ENCODE peak calls at places on chromosomes 4 and X, in seven cellular contexts. M is SK-N-SH, Y is HCT116, L is K562, Q is GM12878, S is HepG2, W is H1. U is an unnamed sample.
A peak's percentile ranks its signal among the peaks of the same experiment; 100 is the strongest.

GRCh38 chrX:154724999-154725756 is 25.7 kb downstream of the GAB3 start:
- DNase-seq in Y (no peak), S (no peak), L (no peak), W (no peak), M (no peak), Q (no peak), U (no peak)

GRCh38 chr4:40121515-40121914 is 64.9 kb downstream of the N4BP2 start:
- DNase-seq in Y (peak; percentile 12), W (no peak), M (no peak), Q (peak; percentile 11), L (peak; percentile 14), S (no peak), U (no peak)

GRCh38 chrX:34404386-34405070 is 252.6 kb downstream of the TMEM47 start:
- DNase-seq in S (no peak), M (no peak), W (no peak), L (no peak), Y (no peak), Q (no peak), U (no peak)

GRCh38 chrX:34918091-34918736 is 24.4 kb upstream of the FAM47B start:
- DNase-seq in S (no peak), Q (no peak), M (no peak), W (no peak), Y (no peak), L (no peak), U (no peak)

GRCh38 chr4:100311181-100311580 is 120.9 kb upstream of the DDIT4L start:
- DNase-seq in W (no peak), M (no peak), Q (no peak), Y (peak; percentile 21), L (no peak), S (no peak), U (no peak)

GRCh38 chr4:1593881-1594345 is 90.2 kb downstream of the FAM53A start:
- DNase-seq in M (peak; percentile 60), W (no peak), Y (no peak), Q (no peak), S (no peak), L (peak; percentile 70), U (no peak)

GRCh38 chrX:150370589-150371312 is 7.6 kb downstream of the MAMLD1 start:
- DNase-seq in S (no peak), Q (no peak), W (no peak), Y (no peak), M (no peak), L (no peak), U (no peak)

GRCh38 chr4:86957214-86957613 is 22.4 kb downstream of the AFF1 start:
- DNase-seq in Q (peak; percentile 55), S (no peak), M (no peak), L (no peak), Y (no peak), W (no peak), U (no peak)

GRCh38 chrX:13123857-13124345 is 79.5 kb upstream of the FAM9C start:
- DNase-seq in Q (no peak), M (no peak), L (no peak), S (peak; percentile 46), Y (no peak), W (no peak), U (no peak)

GRCh38 chr4:171565130-171565788 is 247.9 kb upstream of the GALNTL6 start:
- DNase-seq in Y (no peak), W (no peak), M (no peak), S (no peak), L (no peak), Q (no peak), U (no peak)

GRCh38 chrX:13165747-13166146 is 121.3 kb upstream of the FAM9C start:
- DNase-seq in Q (no peak), W (no peak), S (no peak), M (no peak), L (no peak), Y (no peak), U (no peak)

GRCh38 chr4:39706334-39706733 is 8.4 kb downstream of the UBE2K start:
- DNase-seq in Y (peak; percentile 51), S (peak; percentile 58), M (no peak), Q (no peak), L (no peak), W (no peak), U (no peak)

GRCh38 chr4:155544547-155544946 is 122.1 kb upstream of the GUCY1A1 start:
- DNase-seq in M (no peak), L (no peak), S (no peak), Y (no peak), Q (no peak), W (no peak), U (no peak)

GRCh38 chr4:79331126-79331876 is 5.4 kb upstream of the NAA11 start:
- DNase-seq in M (no peak), Q (no peak), Y (no peak), L (no peak), S (no peak), W (no peak), U (no peak)

GRCh38 chrX:69031181-69031580 is 134.1 kb downstream of the PJA1 start:
- DNase-seq in S (peak; percentile 6), M (peak; percentile 51), Y (peak; percentile 10), Q (no peak), L (no peak), W (no peak), U (no peak)

GRCh38 chr4:17646693-17647092 is 32.3 kb downstream of the MED28 start:
- DNase-seq in Y (no peak), M (no peak), Q (no peak), L (no peak), W (no peak), S (peak; percentile 8), U (no peak)

GRCh38 chr4:40718571-40718970 is 31.2 kb upstream of the NSUN7 start:
- DNase-seq in L (no peak), Y (no peak), W (no peak), S (no peak), M (no peak), Q (no peak), U (no peak)

GRCh38 chr4:87092389-87093141 is 127.9 kb downstream of the KLHL8 start:
- DNase-seq in S (peak; percentile 62), M (peak; percentile 40), Q (no peak), W (no peak), Y (peak; percentile 52), L (peak; percentile 48), U (no peak)

GRCh38 chr4:2256781-2257191 is 5.1 kb downstream of the MXD4 start:
- DNase-seq in Q (no peak), Y (no peak), L (peak; percentile 41), S (no peak), M (peak; percentile 16), W (no peak), U (no peak)

GRCh38 chr4:121070696-121071639 is 1.4 kb downstream of the NDNF start:
- DNase-seq in W (no peak), S (no peak), L (no peak), Q (no peak), M (peak; percentile 77), Y (no peak), U (no peak)

GRCh38 chr4:76251448-76252270 is at the start of gene FAM47E:
- DNase-seq in M (peak; percentile 90), S (peak; percentile 57), L (peak; percentile 25), Y (no peak), Q (no peak), W (peak; percentile 60), U (peak; percentile 47)

GRCh38 chr4:33149658-33150057 is 2429.5 kb downstream of the PCDH7 start:
- DNase-seq in Q (no peak), W (no peak), Y (no peak), M (no peak), L (no peak), S (no peak), U (no peak)

GRCh38 chrX:74277846-74278245 is 26.1 kb upstream of the ZCCHC13 start:
- DNase-seq in M (no peak), Q (no peak), Y (no peak), S (no peak), W (no peak), L (no peak), U (no peak)
- H3K36me3 ChIP-seq in M (peaks cover 83% of the 10 kb centered on the region), Q (no peaks in the 10 kb centered on the region), Y (peaks cover 27% of the 10 kb centered on the region), S (peaks cover 7% of the 10 kb centered on the region), W (peaks cover 54% of the 10 kb centered on the region), L (peaks cover 74% of the 10 kb centered on the region), U (peaks cover 90% of the 10 kb centered on the region)

DNA sequence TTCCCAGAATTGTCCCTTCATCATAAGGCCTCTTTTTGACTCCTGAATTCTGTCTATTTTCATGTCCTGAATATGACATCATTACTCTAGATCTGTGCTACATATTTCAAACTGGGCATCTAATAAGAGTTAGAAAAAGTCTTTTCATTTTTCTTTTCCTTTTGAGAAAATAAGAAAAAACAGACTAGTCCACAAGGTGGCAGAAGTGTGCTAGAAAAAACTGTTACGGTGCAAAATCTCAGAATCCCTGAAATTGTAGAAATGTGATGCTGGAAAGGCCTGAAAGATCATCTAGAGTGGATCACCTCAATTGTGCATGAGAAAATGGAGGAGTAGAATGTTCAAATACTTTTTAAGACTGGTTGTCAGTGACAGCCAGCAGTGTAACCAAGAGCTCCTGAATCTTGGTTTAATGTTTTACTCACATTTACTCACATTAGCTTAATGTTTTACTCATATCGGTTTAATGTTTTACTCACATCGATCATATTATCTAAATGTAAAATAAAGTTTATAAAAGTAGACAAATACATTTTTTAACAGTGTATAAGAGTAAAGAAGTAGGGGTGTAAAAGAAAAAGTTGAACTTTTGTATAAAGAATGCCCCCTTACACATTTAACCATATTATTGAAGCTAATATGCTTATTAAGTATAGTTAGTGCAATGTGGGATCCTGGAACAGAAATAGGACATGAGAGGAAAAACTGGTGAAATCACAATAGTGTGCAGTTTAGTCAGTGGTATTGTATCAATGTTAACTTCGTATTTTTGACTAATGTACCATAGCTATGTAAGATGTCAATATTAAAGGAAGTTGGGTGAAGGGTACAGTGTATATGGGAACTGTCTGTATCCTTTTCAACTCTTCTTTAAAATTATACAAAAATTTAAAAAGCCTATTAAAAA is 15.2 kb downstream of the ASB11 start:
- DNase-seq in S (peak; percentile 7), L (peak; percentile 14), Q (no peak), M (peak; percentile 49), Y (no peak), W (no peak), U (no peak)
- TF ChIP-seq YY1 in S (no peak), L (no peak), Q (no peak), M (no peak), Y (no peak), W (no peak), U (no peak)

DNA sequence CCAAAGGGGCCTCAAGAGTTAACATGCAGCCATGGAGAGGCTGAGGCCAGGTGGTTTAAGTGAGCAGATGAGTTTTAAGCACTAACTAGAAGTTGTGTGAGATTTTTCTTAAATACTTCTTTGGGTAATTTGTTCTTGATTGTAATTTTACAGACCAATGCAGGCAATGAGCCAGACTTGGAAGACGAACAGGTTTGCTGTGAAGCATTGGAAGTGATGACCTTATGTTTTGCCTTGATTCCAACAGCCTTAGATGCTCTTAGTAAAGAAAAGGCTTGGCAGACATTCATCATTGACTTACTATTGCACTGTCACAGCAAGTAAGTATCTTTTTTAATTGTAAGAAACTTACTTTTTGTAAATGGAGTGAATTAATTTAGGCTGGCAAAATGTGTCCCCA is 103.9 kb downstream of the USP9X start:
- DNase-seq in W (no peak), M (no peak), L (no peak), Q (no peak), S (no peak), Y (no peak), U (no peak)
- H3K36me3 ChIP-seq in W (peaks cover 49% of the 10 kb centered on the region), M (peaks cover 71% of the 10 kb centered on the region), L (peaks cover 68% of the 10 kb centered on the region), Q (no peaks in the 10 kb centered on the region), S (peaks cover 2% of the 10 kb centered on the region), Y (peaks cover 5% of the 10 kb centered on the region), U (peaks cover 67% of the 10 kb centered on the region)

DNA sequence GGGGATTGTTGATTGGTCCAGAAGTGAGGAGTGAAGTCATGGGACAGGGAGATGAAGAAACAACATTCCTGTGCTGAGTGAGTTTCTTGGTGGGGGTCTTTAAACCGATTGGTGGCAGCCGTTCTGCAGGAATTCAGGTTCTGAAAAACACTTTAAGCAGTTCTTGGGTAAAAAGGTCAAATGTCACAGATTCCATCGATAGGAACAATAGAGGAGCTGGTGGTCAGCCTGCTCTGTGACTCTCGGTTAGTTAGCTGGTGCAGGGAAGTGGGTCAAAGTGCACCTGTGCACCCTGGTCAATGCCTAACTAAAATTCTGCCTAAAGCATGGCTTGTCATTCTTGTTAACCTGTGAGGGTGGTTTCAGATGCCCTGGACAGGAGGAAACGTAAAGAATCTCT is 34.6 kb upstream of the MGST2 start:
- DNase-seq in L (no peak), Y (no peak), Q (no peak), W (no peak), S (peak; percentile 29), M (no peak), U (no peak)
- TF ChIP-seq YY1 in L (no peak), Y (no peak), Q (no peak), W (no peak), S (no peak), M (no peak), U (no peak)

U was measured in NT2/D1.